ENCODE peak calls at places on chromosomes 4 and X, in eight cellular contexts. R, J, W, G, L, Q, U and H are unnamed samples.

GRCh38 chrX:17425151-17425550 is 50.2 kb downstream of the NHS start:
- DNase-seq in R (no peak), J (no peak), Q (peak), U (no peak), W (peak), L (no peak), G (no peak), H (no peak)

GRCh38 chr4:80989921-80990544 is 40.5 kb upstream of the BMP3 start:
- DNase-seq in G (no peak), J (peak), L (no peak), W (peak), Q (peak), U (peak), R (peak), H (peak)

GRCh38 chr4:152937535-152938236 is 1.6 kb downstream of the FHDC1 start:
- DNase-seq in W (peak), L (no peak), Q (peak), G (no peak), U (no peak), J (no peak), R (peak), H (no peak)

GRCh38 chr4:99013402-99013843 is 17.9 kb downstream of the METAP1 start:
- DNase-seq in U (no peak), J (no peak), W (no peak), R (peak), G (no peak), Q (no peak), L (no peak), H (no peak)

GRCh38 chr4:173538148-173538902 is 8.3 kb upstream of the HAND2 start:
- DNase-seq in Q (no peak), J (no peak), W (no peak), L (no peak), G (no peak), R (peak), U (no peak), H (no peak)

GRCh38 chr4:94826206-94826605 is 68.5 kb downstream of the BMPR1B start:
- DNase-seq in W (no peak), U (peak), Q (no peak), L (no peak), G (no peak), J (peak), R (no peak), H (no peak)

GRCh38 chr4:106551724-106552123 is 183.1 kb upstream of the GIMD1 start:
- DNase-seq in J (no peak), U (no peak), L (no peak), Q (no peak), R (no peak), W (no peak), G (no peak), H (no peak)

GRCh38 chr4:174111350-174111888 is 172.0 kb downstream of the FBXO8 start:
- DNase-seq in R (no peak), W (no peak), U (no peak), L (no peak), Q (no peak), J (no peak), G (no peak), H (no peak)

GRCh38 chr4:32824321-32824720 is 2104.2 kb downstream of the PCDH7 start:
- DNase-seq in Q (no peak), U (no peak), J (no peak), L (no peak), R (no peak), G (no peak), W (no peak), H (no peak)

GRCh38 chr4:186092296-186092695 is 12.2 kb upstream of the FAM149A start:
- DNase-seq in L (no peak), J (no peak), R (no peak), U (no peak), W (no peak), Q (no peak), G (no peak), H (no peak)

GRCh38 chr4:70706516-70706915 is 15.2 kb upstream of the RUFY3 start:
- DNase-seq in R (no peak), G (no peak), J (no peak), U (no peak), L (no peak), W (no peak), Q (no peak), H (no peak)

GRCh38 chrX:13220916-13221315 is 98.9 kb downstream of the ATXN3L start:
- DNase-seq in G (no peak), J (peak), R (no peak), L (no peak), W (peak), Q (peak), U (peak), H (no peak)

GRCh38 chr4:167587361-167587760 is 353.1 kb upstream of the SPOCK3 start:
- DNase-seq in L (no peak), Q (no peak), G (no peak), U (no peak), J (peak), W (no peak), R (no peak), H (no peak)

GRCh38 chrX:120365320-120365719 is 3.4 kb downstream of the ATP1B4 start:
- DNase-seq in W (peak), R (peak), G (no peak), J (peak), L (peak), U (no peak), Q (no peak), H (no peak)

GRCh38 chr4:183876268-183876934 is 28.7 kb upstream of the STOX2 start:
- DNase-seq in J (peak), U (peak), G (no peak), Q (peak), L (no peak), R (no peak), W (peak), H (no peak)

GRCh38 chr4:185112104-185112503 is 31.0 kb upstream of the SLC25A4 start:
- DNase-seq in Q (peak), G (no peak), L (no peak), W (peak), J (peak), R (no peak), U (peak), H (peak)

GRCh38 chr4:111283066-111283677 is 660.3 kb upstream of the PITX2 start:
- DNase-seq in G (no peak), R (peak), Q (no peak), L (no peak), J (peak), W (peak), U (peak), H (no peak)

GRCh38 chr4:181147421-181147951 is 1095.7 kb upstream of the TENM3 start:
- DNase-seq in R (no peak), G (no peak), J (no peak), Q (no peak), U (no peak), L (no peak), W (no peak), H (no peak)

GRCh38 chr4:168651374-168651773 is 154.5 kb downstream of the PALLD start:
- DNase-seq in Q (no peak), W (no peak), L (no peak), R (peak), J (no peak), G (no peak), U (no peak), H (no peak)

GRCh38 chr4:95362906-95363578 is 185.7 kb downstream of the UNC5C start:
- DNase-seq in G (no peak), Q (no peak), U (no peak), J (peak), R (peak), L (no peak), W (no peak), H (no peak)

GRCh38 chrX:153882086-153882498 is 3.9 kb downstream of the L1CAM start:
- DNase-seq in W (peak), U (no peak), G (no peak), J (peak), R (no peak), Q (peak), L (no peak), H (no peak)

GRCh38 chr4:78059524-78059889 is 2.4 kb downstream of the FRAS1 start:
- DNase-seq in J (peak), G (no peak), Q (peak), R (peak), W (peak), L (no peak), U (peak), H (no peak)

GRCh38 chr4:72302981-72303704 is 265.9 kb downstream of the ADAMTS3 start:
- DNase-seq in L (peak), W (peak), U (no peak), R (peak), Q (no peak), G (no peak), J (peak), H (no peak)

GRCh38 chr4:9996319-9997110 is 24.8 kb downstream of the SLC2A9 start:
- DNase-seq in J (peak), W (no peak), R (no peak), U (no peak), G (no peak), Q (no peak), L (no peak), H (no peak)

GRCh38 chr4:112203593-112203992 is 28.0 kb upstream of the AP1AR start:
- DNase-seq in U (no peak), W (no peak), L (no peak), G (no peak), Q (no peak), J (no peak), R (no peak), H (no peak)

GRCh38 chrX:151082077-151082948 is 94.1 kb upstream of the GPR50 start:
- DNase-seq in R (peak), L (peak), G (peak), J (peak), U (no peak), W (peak), Q (peak), H (no peak)

GRCh38 chr4:174198396-174199179 is 84.9 kb downstream of the FBXO8 start:
- DNase-seq in R (no peak), U (peak), J (peak), G (no peak), L (no peak), W (peak), Q (peak), H (no peak)

GRCh38 chr4:151987606-151988005 is 226.8 kb upstream of the GATB start:
- DNase-seq in L (no peak), U (no peak), Q (no peak), R (no peak), W (no peak), J (no peak), G (no peak), H (no peak)

GRCh38 chr4:740656-741282 is 35.1 kb downstream of the PCGF3 start:
- DNase-seq in Q (no peak), U (no peak), G (no peak), W (peak), L (no peak), R (no peak), J (no peak), H (no peak)

GRCh38 chr4:139909036-139909435 is 243.4 kb downstream of the MGST2 start:
- DNase-seq in Q (no peak), W (no peak), G (no peak), L (no peak), R (no peak), U (no peak), J (no peak), H (no peak)

GRCh38 chr4:184514121-184514988 is 40.0 kb upstream of the IRF2 start:
- DNase-seq in G (no peak), Q (peak), J (peak), R (no peak), L (no peak), W (peak), U (peak), H (peak)

GRCh38 chr4:48228887-48229462 is 40.7 kb downstream of the TEC start:
- DNase-seq in G (no peak), R (no peak), L (no peak), J (no peak), W (no peak), Q (no peak), U (no peak), H (no peak)

GRCh38 chr4:26412381-26413372 is 77.6 kb downstream of the CCKAR start:
- DNase-seq in L (no peak), W (no peak), R (no peak), G (no peak), U (no peak), J (no peak), Q (no peak), H (no peak)

GRCh38 chr4:88802138-88802537 is 104.5 kb upstream of the NAP1L5 start:
- DNase-seq in Q (no peak), R (no peak), W (no peak), L (no peak), J (no peak), U (no peak), G (no peak), H (no peak)